ENCODE peak calls at places on chromosomes 1 and 21, in four cellular contexts. One of them, this sample, is unnamed.

GRCh38 chr1:197595244-197595904 is 179.9 kb downstream of the DENND1B start:
- DNase-seq in HepG2: no peak
- DNase-seq in GM12878: no peak
- DNase-seq in K562: no peak
- DNase-seq in this sample: no peak

GRCh38 chr1:223492044-223492443 is 98.8 kb downstream of the CCDC185 start:
- DNase-seq in K562: no peak
- DNase-seq in GM12878: no peak
- DNase-seq in HepG2: no peak
- DNase-seq in this sample: no peak

GRCh38 chr1:55813619-55814018 is 598.5 kb upstream of the USP24 start:
- DNase-seq in HepG2: peak
- DNase-seq in K562: no peak
- DNase-seq in GM12878: no peak
- DNase-seq in this sample: peak

GRCh38 chr21:16532841-16533240 is 803.1 kb downstream of the USP25 start:
- DNase-seq in GM12878: no peak
- DNase-seq in K562: no peak
- DNase-seq in HepG2: no peak
- DNase-seq in this sample: no peak

GRCh38 chr1:12468323-12468722 is 149.7 kb downstream of the DHRS3 start:
- DNase-seq in K562: no peak
- DNase-seq in HepG2: no peak
- DNase-seq in GM12878: no peak
- DNase-seq in this sample: no peak

GRCh38 chr1:101632548-101633256 is 364.0 kb downstream of the OLFM3 start:
- DNase-seq in HepG2: no peak
- DNase-seq in GM12878: no peak
- DNase-seq in K562: no peak
- DNase-seq in this sample: no peak

GRCh38 chr1:201016943-201017827 is 6.3 kb downstream of the KIF21B start:
- DNase-seq in GM12878: no peak
- DNase-seq in HepG2: no peak
- DNase-seq in K562: no peak
- DNase-seq in this sample: no peak

GRCh38 chr1:177983087-177983823 is 13.4 kb upstream of the SEC16B start:
- DNase-seq in K562: no peak
- DNase-seq in GM12878: no peak
- DNase-seq in HepG2: no peak
- DNase-seq in this sample: no peak

GRCh38 chr1:44035726-44036408 is 4.6 kb upstream of the SLC6A9 start:
- DNase-seq in GM12878: no peak
- DNase-seq in HepG2: no peak
- DNase-seq in K562: peak
- DNase-seq in this sample: no peak

GRCh38 chr1:184684285-184685077 is 70.2 kb downstream of the EDEM3 start:
- DNase-seq in GM12878: no peak
- DNase-seq in K562: no peak
- DNase-seq in HepG2: no peak
- DNase-seq in this sample: no peak

GRCh38 chr1:3313579-3313955 is 140.9 kb upstream of the ARHGEF16 start:
- DNase-seq in K562: no peak
- DNase-seq in HepG2: no peak
- DNase-seq in GM12878: no peak
- DNase-seq in this sample: no peak

GRCh38 chr1:61051455-61052392 is 30.6 kb upstream of the NFIA start:
- DNase-seq in GM12878: no peak
- DNase-seq in HepG2: no peak
- DNase-seq in K562: no peak
- DNase-seq in this sample: no peak

GRCh38 chr1:149888999-149889289 is 10.4 kb upstream of the BOLA1 start:
- DNase-seq in K562: no peak
- DNase-seq in HepG2: no peak
- DNase-seq in GM12878: no peak
- DNase-seq in this sample: no peak

GRCh38 chr1:178792394-178792793 is 67.3 kb downstream of the RALGPS2 start:
- DNase-seq in GM12878: no peak
- DNase-seq in K562: no peak
- DNase-seq in HepG2: no peak
- DNase-seq in this sample: no peak

GRCh38 chr1:198179556-198179981 is 22.8 kb downstream of the NEK7 start:
- DNase-seq in K562: no peak
- DNase-seq in HepG2: no peak
- DNase-seq in GM12878: no peak
- DNase-seq in this sample: no peak

GRCh38 chr1:20867062-20867461 is 80.0 kb upstream of the HP1BP3 start:
- DNase-seq in GM12878: no peak
- DNase-seq in HepG2: no peak
- DNase-seq in K562: no peak
- DNase-seq in this sample: no peak

GRCh38 chr1:19398309-19398760 is 86.2 kb downstream of the SLC66A1 start:
- DNase-seq in K562: no peak
- DNase-seq in GM12878: no peak
- DNase-seq in HepG2: no peak
- DNase-seq in this sample: no peak

GRCh38 chr1:163535807-163536206 is 214.1 kb downstream of the NUF2 start:
- DNase-seq in K562: no peak
- DNase-seq in HepG2: no peak
- DNase-seq in GM12878: no peak
- DNase-seq in this sample: peak

GRCh38 chr1:54415533-54415932 is 9.3 kb upstream of the SSBP3 start:
- DNase-seq in HepG2: no peak
- DNase-seq in K562: no peak
- DNase-seq in GM12878: no peak
- DNase-seq in this sample: no peak

GRCh38 chr21:34337741-34338140 is 26.1 kb upstream of the KCNE2 start:
- DNase-seq in GM12878: no peak
- DNase-seq in HepG2: no peak
- DNase-seq in K562: no peak
- DNase-seq in this sample: no peak

GRCh38 chr1:41805771-41806471 is 112.8 kb downstream of the HIVEP3 start:
- DNase-seq in GM12878: no peak
- DNase-seq in K562: no peak
- DNase-seq in HepG2: no peak
- DNase-seq in this sample: no peak

GRCh38 chr1:169132512-169133227 is 26.2 kb downstream of the ATP1B1 start:
- DNase-seq in HepG2: no peak
- DNase-seq in GM12878: no peak
- DNase-seq in K562: no peak
- DNase-seq in this sample: no peak

GRCh38 chr21:35222021-35222420 is 172.9 kb upstream of the RUNX1 start:
- DNase-seq in K562: no peak
- DNase-seq in GM12878: no peak
- DNase-seq in HepG2: no peak
- DNase-seq in this sample: no peak

GRCh38 chr1:165508291-165508690 is 35.5 kb upstream of the LRRC52 start:
- DNase-seq in K562: no peak
- DNase-seq in GM12878: no peak
- DNase-seq in HepG2: no peak
- DNase-seq in this sample: no peak

GRCh38 chr1:155962599-155963211 is 15.6 kb downstream of the ARHGEF2 start:
- DNase-seq in HepG2: no peak
- DNase-seq in GM12878: no peak
- DNase-seq in K562: no peak
- DNase-seq in this sample: no peak

GRCh38 chr1:18170444-18170843 is 62.8 kb downstream of the IGSF21 start:
- DNase-seq in HepG2: no peak
- DNase-seq in K562: no peak
- DNase-seq in GM12878: no peak
- DNase-seq in this sample: no peak

GRCh38 chr21:31354604-31355443 is 10.8 kb upstream of the TIAM1 start:
- DNase-seq in GM12878: peak
- DNase-seq in HepG2: no peak
- DNase-seq in K562: no peak
- DNase-seq in this sample: peak

GRCh38 chr1:234217316-234217840 is 155.9 kb upstream of the COA6 start:
- DNase-seq in K562: no peak
- DNase-seq in GM12878: no peak
- DNase-seq in HepG2: no peak
- DNase-seq in this sample: no peak

GRCh38 chr1:5650283-5651026 is 341.8 kb downstream of the NPHP4 start:
- DNase-seq in HepG2: no peak
- DNase-seq in K562: no peak
- DNase-seq in GM12878: no peak
- DNase-seq in this sample: no peak

GRCh38 chr1:64060611-64061302 is 142.7 kb upstream of the UBE2U start:
- DNase-seq in HepG2: no peak
- DNase-seq in K562: no peak
- DNase-seq in GM12878: no peak
- DNase-seq in this sample: no peak

GRCh38 chr1:205572426-205572825 is 59.4 kb downstream of the ELK4 start:
- DNase-seq in HepG2: no peak
- DNase-seq in GM12878: no peak
- DNase-seq in K562: no peak
- DNase-seq in this sample: no peak

GRCh38 chr1:98870959-98871903 is 133.4 kb downstream of the PLPPR5 start:
- DNase-seq in GM12878: peak
- DNase-seq in HepG2: no peak
- DNase-seq in K562: no peak
- DNase-seq in this sample: no peak

GRCh38 chr1:57017717-57018116 is 51.9 kb upstream of the C8B start:
- DNase-seq in K562: peak
- DNase-seq in GM12878: no peak
- DNase-seq in HepG2: peak
- DNase-seq in this sample: peak

GRCh38 chr1:87906078-87906477 is 577.4 kb downstream of the LMO4 start:
- DNase-seq in K562: no peak
- DNase-seq in HepG2: no peak
- DNase-seq in GM12878: no peak
- DNase-seq in this sample: no peak

GRCh38 chr1:186865253-186865652 is 36.5 kb downstream of the PLA2G4A start:
- DNase-seq in K562: no peak
- DNase-seq in HepG2: no peak
- DNase-seq in GM12878: peak
- DNase-seq in this sample: no peak

GRCh38 chr1:155177192-155177917 is 3.7 kb downstream of the TRIM46 start:
- DNase-seq in HepG2: no peak
- DNase-seq in K562: no peak
- DNase-seq in GM12878: no peak
- DNase-seq in this sample: no peak

GRCh38 chr21:32807717-32808380 is 36.3 kb upstream of the PAXBP1 start:
- DNase-seq in K562: no peak
- DNase-seq in HepG2: no peak
- DNase-seq in GM12878: no peak
- DNase-seq in this sample: no peak

GRCh38 chr1:221283532-221283931 is 404.3 kb downstream of the HLX start:
- DNase-seq in GM12878: no peak
- DNase-seq in K562: no peak
- DNase-seq in HepG2: no peak
- DNase-seq in this sample: no peak

GRCh38 chr1:7847599-7847998 is 5.3 kb downstream of the UTS2 start:
- DNase-seq in K562: no peak
- DNase-seq in HepG2: no peak
- DNase-seq in GM12878: no peak
- DNase-seq in this sample: no peak

GRCh38 chr1:7842517-7842916 is 10.3 kb downstream of the UTS2 start:
- DNase-seq in HepG2: no peak
- DNase-seq in GM12878: no peak
- DNase-seq in K562: no peak
- DNase-seq in this sample: no peak

GRCh38 chr1:7845761-7846160 is 7.1 kb downstream of the UTS2 start:
- DNase-seq in K562: no peak
- DNase-seq in HepG2: no peak
- DNase-seq in GM12878: no peak
- DNase-seq in this sample: no peak
- TF ChIP-seq RAD21 in K562: no peak
- TF ChIP-seq RAD21 in HepG2: no peak
- TF ChIP-seq RAD21 in GM12878: no peak
- TF ChIP-seq RAD21 in this sample: no peak

DNA sequence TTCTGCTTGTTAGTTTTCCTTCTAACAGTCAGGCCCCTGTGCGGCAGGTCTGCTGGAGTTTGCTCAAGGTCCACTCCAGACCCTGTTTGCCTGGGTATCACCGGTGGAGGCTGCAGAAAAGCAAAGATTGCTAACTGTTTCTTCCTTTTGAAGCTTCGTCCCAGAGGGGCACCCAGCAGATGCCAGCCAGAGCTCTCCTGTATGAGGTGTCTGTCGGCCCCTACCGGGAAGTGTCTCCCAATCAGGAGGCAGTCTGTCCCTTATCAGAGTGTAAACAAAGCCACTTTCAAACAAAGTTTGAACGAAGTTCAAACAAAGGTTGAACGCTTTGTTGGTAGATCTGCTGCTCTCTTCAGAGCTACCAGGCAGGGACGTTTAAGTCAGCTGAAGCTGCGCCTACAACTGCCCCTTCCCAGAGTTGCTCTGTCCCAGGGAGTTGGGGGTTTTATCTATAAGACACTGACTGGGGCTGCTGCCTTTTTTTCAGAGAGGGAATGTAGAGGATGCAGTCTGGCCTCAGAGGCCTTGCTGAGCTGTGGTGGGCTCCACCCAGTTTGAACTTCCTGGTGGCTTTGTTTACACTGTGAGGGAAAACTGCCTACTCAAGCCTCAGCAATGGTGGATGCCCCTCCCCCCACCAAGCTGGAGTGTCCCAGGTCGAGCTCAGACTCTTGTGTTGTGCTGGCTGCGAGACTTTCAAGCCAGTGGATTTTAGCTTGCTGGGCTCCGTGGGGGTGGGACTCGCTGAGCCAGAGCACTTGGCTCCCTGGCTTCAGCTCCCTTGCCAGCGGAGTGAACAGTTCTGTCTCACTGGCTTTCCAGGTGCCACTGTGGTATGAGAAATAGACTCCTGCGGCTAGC is 401.8 kb downstream of the SRGAP2C start:
- DNase-seq in HepG2: peak
- DNase-seq in K562: no peak
- DNase-seq in GM12878: no peak
- DNase-seq in this sample: no peak
- TF ChIP-seq ESRRA in HepG2: no peak
- TF ChIP-seq ESRRA in K562: no peak
- TF ChIP-seq ESRRA in GM12878: no peak
- TF ChIP-seq ESRRA in this sample: no peak

GRCh38 chr1:107941123-107941522 is 23.9 kb downstream of the VAV3 start:
- DNase-seq in HepG2: no peak
- DNase-seq in GM12878: no peak
- DNase-seq in K562: no peak
- DNase-seq in this sample: no peak
- TF ChIP-seq USF2 in HepG2: no peak
- TF ChIP-seq USF2 in GM12878: no peak
- TF ChIP-seq USF2 in K562: no peak
- TF ChIP-seq USF2 in this sample: no peak

GRCh38 chr1:115227683-115228082 is 110.4 kb downstream of the NGF start:
- DNase-seq in K562: no peak
- DNase-seq in GM12878: no peak
- DNase-seq in HepG2: no peak
- DNase-seq in this sample: no peak
- TF ChIP-seq RAD21 in K562: no peak
- TF ChIP-seq RAD21 in GM12878: no peak
- TF ChIP-seq RAD21 in HepG2: no peak
- TF ChIP-seq RAD21 in this sample: no peak

GRCh38 chr1:89949991-89950624 is 44.8 kb upstream of the ZNF326 start:
- DNase-seq in HepG2: peak
- DNase-seq in GM12878: no peak
- DNase-seq in K562: no peak
- DNase-seq in this sample: no peak
- TF ChIP-seq ESRRA in HepG2: no peak
- TF ChIP-seq ESRRA in GM12878: no peak
- TF ChIP-seq ESRRA in K562: no peak
- TF ChIP-seq ESRRA in this sample: no peak

This sample was measured in A549.